ENCODE peak calls at places on chromosomes 2 and 18, in ten cellular contexts. T, F, G, O, B, J, E, S, W and V are unnamed samples.

GRCh38 chr2:18987592-18988073 is 370.8 kb downstream of the OSR1 start:
- DNase-seq in J (no peak), F (peak), S (peak), E (peak), G (no peak), W (peak), B (no peak), T (no peak), O (peak), V (no peak)

GRCh38 chr2:233065954-233066470 is 5.9 kb downstream of the INPP5D start:
- DNase-seq in S (no peak), F (no peak), J (no peak), O (no peak), W (no peak), E (no peak), G (no peak), B (no peak), T (no peak), V (no peak)

GRCh38 chr2:217612920-217613319 is 389.9 kb downstream of the TNS1 start:
- DNase-seq in F (no peak), T (no peak), B (no peak), S (no peak), E (no peak), W (no peak), G (no peak), O (peak), J (no peak), V (no peak)

GRCh38 chr2:49901202-49901865 is 747.0 kb upstream of the FSHR start:
- DNase-seq in J (no peak), S (no peak), O (no peak), T (no peak), B (no peak), F (no peak), G (no peak), W (no peak), E (no peak), V (no peak)

GRCh38 chr18:35117951-35118411 is 76.8 kb downstream of the MAPRE2 start:
- DNase-seq in B (no peak), J (no peak), T (no peak), F (no peak), O (peak), S (peak), E (no peak), W (no peak), G (no peak), V (no peak)

GRCh38 chr2:144372484-144373195 is 147.3 kb downstream of the ZEB2 start:
- DNase-seq in S (no peak), T (no peak), B (no peak), W (no peak), E (no peak), G (no peak), J (no peak), F (no peak), O (no peak), V (no peak)

GRCh38 chr2:73203055-73203681 is 794 bp downstream of the NOTO start:
- DNase-seq in T (peak), S (no peak), O (no peak), G (no peak), J (peak), B (peak), F (no peak), W (no peak), E (no peak), V (no peak)

GRCh38 chr2:25077792-25078170 is 35.9 kb downstream of the EFR3B start:
- DNase-seq in J (no peak), F (no peak), G (no peak), S (no peak), T (no peak), E (no peak), O (no peak), W (no peak), B (no peak), V (no peak)

GRCh38 chr2:67318966-67319590 is 78.1 kb upstream of the ETAA1 start:
- DNase-seq in B (no peak), O (peak), W (no peak), J (no peak), T (no peak), S (no peak), E (no peak), F (no peak), G (no peak), V (no peak)